ENCODE peak calls at places on chromosome 7, in five cellular contexts. One of them, this sample, is unnamed.

GRCh38 chr7:15424468-15424867 is 137.3 kb downstream of the AGMO start:
- DNase-seq in GM23248: peak; percentile 62
- DNase-seq in CD4-positive, alpha-beta T cell: no peak
- DNase-seq in gastrocnemius medialis: no peak
- DNase-seq in astrocyte: peak; percentile 35
- DNase-seq in this sample: no peak

GRCh38 chr7:158695726-158696452 is 8.7 kb downstream of the NCAPG2 start:
- DNase-seq in astrocyte: peak; percentile 64
- DNase-seq in gastrocnemius medialis: peak; percentile 30
- DNase-seq in GM23248: peak; percentile 87
- DNase-seq in CD4-positive, alpha-beta T cell: peak; percentile 42
- DNase-seq in this sample: peak; percentile 48

GRCh38 chr7:143901710-143902587 is at the start of gene TCAF1:
- DNase-seq in CD4-positive, alpha-beta T cell: peak; percentile 78
- DNase-seq in GM23248: peak; percentile 98
- DNase-seq in astrocyte: peak; percentile 87
- DNase-seq in gastrocnemius medialis: peak; percentile 94
- DNase-seq in this sample: peak; percentile 97

GRCh38 chr7:101294039-101294831 is 27.4 kb downstream of the IFT22 start:
- DNase-seq in CD4-positive, alpha-beta T cell: no peak
- DNase-seq in gastrocnemius medialis: no peak
- DNase-seq in astrocyte: no peak
- DNase-seq in GM23248: no peak
- DNase-seq in this sample: no peak

GRCh38 chr7:47194516-47194915 is 387.4 kb downstream of the TNS3 start:
- DNase-seq in gastrocnemius medialis: no peak
- DNase-seq in GM23248: no peak
- DNase-seq in CD4-positive, alpha-beta T cell: no peak
- DNase-seq in astrocyte: no peak
- DNase-seq in this sample: no peak

GRCh38 chr7:42235734-42236133 is 1.3 kb downstream of the GLI3 start:
- DNase-seq in astrocyte: no peak
- DNase-seq in GM23248: peak; percentile 47
- DNase-seq in gastrocnemius medialis: no peak
- DNase-seq in CD4-positive, alpha-beta T cell: no peak
- DNase-seq in this sample: no peak

GRCh38 chr7:156616269-156617202 is 24.0 kb upstream of the RNF32 start:
- DNase-seq in GM23248: peak; percentile 33
- DNase-seq in gastrocnemius medialis: no peak
- DNase-seq in CD4-positive, alpha-beta T cell: no peak
- DNase-seq in astrocyte: no peak
- DNase-seq in this sample: no peak

GRCh38 chr7:15007507-15007906 is 105.0 kb upstream of the DGKB start:
- DNase-seq in astrocyte: no peak
- DNase-seq in gastrocnemius medialis: no peak
- DNase-seq in CD4-positive, alpha-beta T cell: no peak
- DNase-seq in GM23248: no peak
- DNase-seq in this sample: peak; percentile 24

GRCh38 chr7:131008840-131009651 is 275.0 kb upstream of the KLF14 start:
- DNase-seq in astrocyte: peak; percentile 65
- DNase-seq in CD4-positive, alpha-beta T cell: no peak
- DNase-seq in gastrocnemius medialis: no peak
- DNase-seq in GM23248: peak; percentile 80
- DNase-seq in this sample: no peak

GRCh38 chr7:22094413-22095304 is 149.0 kb upstream of the CDCA7L start:
- DNase-seq in astrocyte: peak; percentile 4
- DNase-seq in CD4-positive, alpha-beta T cell: no peak
- DNase-seq in gastrocnemius medialis: no peak
- DNase-seq in GM23248: peak; percentile 80
- DNase-seq in this sample: peak; percentile 46

GRCh38 chr7:98691619-98692018 is 74.5 kb downstream of the NPTX2 start:
- DNase-seq in CD4-positive, alpha-beta T cell: no peak
- DNase-seq in GM23248: no peak
- DNase-seq in gastrocnemius medialis: no peak
- DNase-seq in astrocyte: no peak
- DNase-seq in this sample: no peak

GRCh38 chr7:47354831-47355541 is 226.9 kb downstream of the TNS3 start:
- DNase-seq in astrocyte: no peak
- DNase-seq in GM23248: no peak
- DNase-seq in CD4-positive, alpha-beta T cell: no peak
- DNase-seq in gastrocnemius medialis: no peak
- DNase-seq in this sample: no peak

GRCh38 chr7:82358009-82358578 is 85.5 kb downstream of the CACNA2D1 start:
- DNase-seq in gastrocnemius medialis: no peak
- DNase-seq in astrocyte: no peak
- DNase-seq in GM23248: no peak
- DNase-seq in CD4-positive, alpha-beta T cell: no peak
- DNase-seq in this sample: no peak

GRCh38 chr7:154917214-154918160 is 85.4 kb downstream of the PAXIP1 start:
- DNase-seq in gastrocnemius medialis: no peak
- DNase-seq in CD4-positive, alpha-beta T cell: no peak
- DNase-seq in GM23248: no peak
- DNase-seq in astrocyte: no peak
- DNase-seq in this sample: no peak

GRCh38 chr7:131509087-131509486 is 47.3 kb downstream of the PODXL start:
- DNase-seq in gastrocnemius medialis: no peak
- DNase-seq in GM23248: no peak
- DNase-seq in astrocyte: no peak
- DNase-seq in CD4-positive, alpha-beta T cell: no peak
- DNase-seq in this sample: no peak

GRCh38 chr7:8022628-8023027 is 54.0 kb downstream of the GLCCI1 start:
- DNase-seq in GM23248: no peak
- DNase-seq in CD4-positive, alpha-beta T cell: no peak
- DNase-seq in astrocyte: no peak
- DNase-seq in gastrocnemius medialis: no peak
- DNase-seq in this sample: no peak

GRCh38 chr7:67625257-67625713 is 628.7 kb downstream of the TYW1 start:
- DNase-seq in CD4-positive, alpha-beta T cell: no peak
- DNase-seq in gastrocnemius medialis: peak; percentile 20
- DNase-seq in GM23248: peak; percentile 80
- DNase-seq in astrocyte: peak; percentile 32
- DNase-seq in this sample: peak; percentile 91

GRCh38 chr7:128453836-128454804 is 1.6 kb upstream of the HILPDA start:
- DNase-seq in gastrocnemius medialis: peak; percentile 55
- DNase-seq in astrocyte: peak; percentile 87
- DNase-seq in CD4-positive, alpha-beta T cell: no peak
- DNase-seq in GM23248: peak; percentile 84
- DNase-seq in this sample: peak; percentile 94

GRCh38 chr7:113582471-113582870 is 336.3 kb downstream of the PPP1R3A start:
- DNase-seq in gastrocnemius medialis: no peak
- DNase-seq in GM23248: no peak
- DNase-seq in astrocyte: peak; percentile 54
- DNase-seq in CD4-positive, alpha-beta T cell: no peak
- DNase-seq in this sample: no peak

GRCh38 chr7:79258826-79259225 is 194.6 kb downstream of the MAGI2 start:
- DNase-seq in GM23248: no peak
- DNase-seq in gastrocnemius medialis: no peak
- DNase-seq in astrocyte: no peak
- DNase-seq in CD4-positive, alpha-beta T cell: no peak
- DNase-seq in this sample: no peak

GRCh38 chr7:32941996-32942782 is 15.1 kb upstream of the FKBP9 start:
- DNase-seq in CD4-positive, alpha-beta T cell: peak; percentile 27
- DNase-seq in astrocyte: peak; percentile 34
- DNase-seq in gastrocnemius medialis: peak; percentile 38
- DNase-seq in GM23248: peak; percentile 76
- DNase-seq in this sample: peak; percentile 53

GRCh38 chr7:111527545-111527944 is 34.7 kb downstream of the IMMP2L start:
- DNase-seq in gastrocnemius medialis: no peak
- DNase-seq in astrocyte: no peak
- DNase-seq in GM23248: no peak
- DNase-seq in CD4-positive, alpha-beta T cell: no peak
- DNase-seq in this sample: no peak

GRCh38 chr7:99141756-99142726 is 1.9 kb downstream of the SMURF1 start:
- DNase-seq in CD4-positive, alpha-beta T cell: peak; percentile 71
- DNase-seq in gastrocnemius medialis: peak; percentile 20
- DNase-seq in GM23248: peak; percentile 82
- DNase-seq in astrocyte: peak; percentile 80
- DNase-seq in this sample: peak; percentile 42

GRCh38 chr7:158924956-158925355 is 68.6 kb downstream of the DYNC2I1 start:
- DNase-seq in GM23248: peak; percentile 73
- DNase-seq in astrocyte: peak; percentile 48
- DNase-seq in gastrocnemius medialis: no peak
- DNase-seq in CD4-positive, alpha-beta T cell: no peak
- DNase-seq in this sample: no peak

GRCh38 chr7:47317537-47317936 is 264.4 kb downstream of the TNS3 start:
- DNase-seq in astrocyte: no peak
- DNase-seq in GM23248: no peak
- DNase-seq in gastrocnemius medialis: no peak
- DNase-seq in CD4-positive, alpha-beta T cell: no peak
- DNase-seq in this sample: no peak

GRCh38 chr7:6164491-6164890 is 107.9 kb downstream of the CYTH3 start:
- DNase-seq in astrocyte: no peak
- DNase-seq in GM23248: no peak
- DNase-seq in CD4-positive, alpha-beta T cell: no peak
- DNase-seq in gastrocnemius medialis: no peak
- DNase-seq in this sample: peak; percentile 59

GRCh38 chr7:35241884-35242283 is 12.0 kb downstream of the TBX20 start:
- DNase-seq in gastrocnemius medialis: no peak
- DNase-seq in CD4-positive, alpha-beta T cell: no peak
- DNase-seq in GM23248: no peak
- DNase-seq in astrocyte: no peak
- DNase-seq in this sample: no peak

GRCh38 chr7:89072094-89072493 is 276.6 kb upstream of the TEX47 start:
- DNase-seq in astrocyte: peak; percentile 0
- DNase-seq in gastrocnemius medialis: no peak
- DNase-seq in GM23248: no peak
- DNase-seq in CD4-positive, alpha-beta T cell: no peak
- DNase-seq in this sample: no peak

GRCh38 chr7:90211391-90212148 is at the start of gene STEAP2:
- DNase-seq in GM23248: peak; percentile 99
- DNase-seq in gastrocnemius medialis: peak; percentile 26
- DNase-seq in astrocyte: peak; percentile 87
- DNase-seq in CD4-positive, alpha-beta T cell: no peak
- DNase-seq in this sample: peak; percentile 74

GRCh38 chr7:27212587-27213149 is 12.8 kb upstream of the HOXA13 start:
- DNase-seq in GM23248: no peak
- DNase-seq in astrocyte: no peak
- DNase-seq in gastrocnemius medialis: no peak
- DNase-seq in CD4-positive, alpha-beta T cell: no peak
- DNase-seq in this sample: no peak

GRCh38 chr7:27209933-27210440 is 10.1 kb upstream of the HOXA13 start:
- DNase-seq in CD4-positive, alpha-beta T cell: no peak
- DNase-seq in astrocyte: no peak
- DNase-seq in gastrocnemius medialis: no peak
- DNase-seq in GM23248: no peak
- DNase-seq in this sample: no peak

GRCh38 chr7:27211694-27212316 is 11.9 kb upstream of the HOXA13 start:
- DNase-seq in GM23248: no peak
- DNase-seq in CD4-positive, alpha-beta T cell: no peak
- DNase-seq in astrocyte: no peak
- DNase-seq in gastrocnemius medialis: no peak
- DNase-seq in this sample: no peak

GRCh38 chr7:27210441-27211083 is 10.7 kb upstream of the HOXA13 start:
- DNase-seq in CD4-positive, alpha-beta T cell: no peak
- DNase-seq in gastrocnemius medialis: no peak
- DNase-seq in astrocyte: no peak
- DNase-seq in GM23248: peak; percentile 65
- DNase-seq in this sample: peak; percentile 69

DNA sequence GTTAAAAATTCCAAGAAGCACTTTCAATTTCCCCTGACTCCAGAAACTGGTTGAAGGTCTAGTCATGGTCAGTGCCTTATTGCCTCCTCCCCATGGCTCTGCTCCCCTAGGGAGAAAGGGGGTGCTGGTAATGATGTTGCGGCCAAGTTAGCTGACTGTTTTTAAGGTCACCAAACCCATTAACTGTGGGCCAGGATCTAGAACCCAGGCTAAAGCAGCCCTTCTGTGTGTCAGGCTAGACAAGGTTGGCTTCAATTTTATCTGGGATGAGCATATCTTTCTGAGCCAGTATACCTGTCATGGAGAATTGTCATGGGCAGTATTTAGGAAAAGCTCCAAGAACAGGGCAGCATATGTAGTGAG is 11.2 kb upstream of the HOXA13 start:
- DNase-seq in CD4-positive, alpha-beta T cell: no peak
- DNase-seq in gastrocnemius medialis: no peak
- DNase-seq in astrocyte: no peak
- DNase-seq in GM23248: no peak
- DNase-seq in this sample: no peak
- H3K27me3 ChIP-seq in CD4-positive, alpha-beta T cell: peaks cover 100% of the 10 kb centered on the region
- H3K27me3 ChIP-seq in gastrocnemius medialis: peaks cover 35% of the 10 kb centered on the region
- H3K27me3 ChIP-seq in astrocyte: peaks cover 100% of the 10 kb centered on the region
- H3K27me3 ChIP-seq in GM23248: peaks cover 12% of the 10 kb centered on the region
- H3K27me3 ChIP-seq in this sample: peaks cover 95% of the 10 kb centered on the region

GRCh38 chr7:27535795-27536194 is 126.9 kb downstream of the HIBADH start:
- DNase-seq in gastrocnemius medialis: no peak
- DNase-seq in GM23248: no peak
- DNase-seq in CD4-positive, alpha-beta T cell: no peak
- DNase-seq in astrocyte: no peak
- DNase-seq in this sample: no peak
- H3K27me3 ChIP-seq in gastrocnemius medialis: no peaks in the 10 kb centered on the region
- H3K27me3 ChIP-seq in GM23248: no peaks in the 10 kb centered on the region
- H3K27me3 ChIP-seq in CD4-positive, alpha-beta T cell: no peaks in the 10 kb centered on the region
- H3K27me3 ChIP-seq in astrocyte: no peaks in the 10 kb centered on the region
- H3K27me3 ChIP-seq in this sample: no peaks in the 10 kb centered on the region

GRCh38 chr7:24701899-24702235 is 55.4 kb downstream of the GSDME start:
- DNase-seq in GM23248: no peak
- DNase-seq in astrocyte: no peak
- DNase-seq in CD4-positive, alpha-beta T cell: no peak
- DNase-seq in gastrocnemius medialis: no peak
- DNase-seq in this sample: no peak

GRCh38 chr7:24702674-24703235 is 54.5 kb downstream of the GSDME start:
- DNase-seq in gastrocnemius medialis: no peak
- DNase-seq in GM23248: peak; percentile 59
- DNase-seq in CD4-positive, alpha-beta T cell: no peak
- DNase-seq in astrocyte: peak; percentile 28
- DNase-seq in this sample: no peak

GRCh38 chr7:24704311-24704710 is 53.0 kb downstream of the GSDME start:
- DNase-seq in GM23248: no peak
- DNase-seq in astrocyte: no peak
- DNase-seq in gastrocnemius medialis: no peak
- DNase-seq in CD4-positive, alpha-beta T cell: no peak
- DNase-seq in this sample: no peak

GRCh38 chr7:24701232-24701898 is 55.9 kb downstream of the GSDME start:
- DNase-seq in GM23248: peak; percentile 89
- DNase-seq in gastrocnemius medialis: peak; percentile 74
- DNase-seq in astrocyte: peak; percentile 94
- DNase-seq in CD4-positive, alpha-beta T cell: no peak
- DNase-seq in this sample: no peak

DNA sequence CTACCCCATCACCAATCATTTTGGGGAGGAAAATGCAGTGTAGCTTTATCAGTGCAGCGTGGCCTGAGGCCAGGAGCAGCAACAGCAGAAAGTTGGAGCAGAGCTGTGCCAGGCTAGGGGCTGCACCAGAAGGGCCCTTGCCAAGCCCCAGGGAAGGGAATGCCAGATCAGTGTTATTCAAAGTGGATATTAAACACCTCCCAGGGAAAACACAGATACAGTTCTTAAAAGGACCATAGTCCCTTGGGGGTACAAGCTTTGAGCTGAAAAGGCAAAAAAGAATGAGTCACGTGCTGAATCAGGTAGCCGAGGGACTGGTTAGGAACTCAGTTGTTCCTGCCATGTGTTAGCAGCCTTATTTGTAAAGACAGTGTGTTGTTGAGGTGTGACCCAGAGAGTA is 54.0 kb downstream of the GSDME start:
- DNase-seq in gastrocnemius medialis: no peak
- DNase-seq in astrocyte: no peak
- DNase-seq in GM23248: peak; percentile 75
- DNase-seq in CD4-positive, alpha-beta T cell: no peak
- DNase-seq in this sample: no peak
- H3K27me3 ChIP-seq in gastrocnemius medialis: no peaks in the 10 kb centered on the region
- H3K27me3 ChIP-seq in astrocyte: no peaks in the 10 kb centered on the region
- H3K27me3 ChIP-seq in GM23248: no peaks in the 10 kb centered on the region
- H3K27me3 ChIP-seq in CD4-positive, alpha-beta T cell: no peaks in the 10 kb centered on the region
- H3K27me3 ChIP-seq in this sample: no peaks in the 10 kb centered on the region

GRCh38 chr7:151982806-151983205 is 26.6 kb downstream of the GALNTL5 start:
- DNase-seq in GM23248: no peak
- DNase-seq in gastrocnemius medialis: no peak
- DNase-seq in CD4-positive, alpha-beta T cell: no peak
- DNase-seq in astrocyte: no peak
- DNase-seq in this sample: no peak
- H3K27me3 ChIP-seq in GM23248: peaks cover 2% of the 10 kb centered on the region
- H3K27me3 ChIP-seq in gastrocnemius medialis: no peaks in the 10 kb centered on the region
- H3K27me3 ChIP-seq in CD4-positive, alpha-beta T cell: no peaks in the 10 kb centered on the region
- H3K27me3 ChIP-seq in astrocyte: no peaks in the 10 kb centered on the region
- H3K27me3 ChIP-seq in this sample: no peaks in the 10 kb centered on the region

This sample was measured in BE2C.